ENCODE peak calls at places on chromosomes 2 and 18, in five cellular contexts. P, X, V, F and S are unnamed samples.

GRCh38 chr2:190603374-190603773 is 45.5 kb upstream of the NAB1 start:
- DNase-seq in P (no peak), X (no peak), V (no peak), F (no peak), S (no peak)

GRCh38 chr2:198518935-198519334 is 714.5 kb downstream of the PLCL1 start:
- DNase-seq in P (no peak), X (no peak), V (no peak), F (no peak), S (no peak)

GRCh38 chr18:26702023-26702422 is 153.7 kb upstream of the KCTD1 start:
- DNase-seq in X (no peak), P (no peak), V (no peak), F (no peak), S (no peak)

GRCh38 chr2:149931486-149931885 is 343.9 kb upstream of the MMADHC start:
- DNase-seq in X (no peak), V (no peak), F (no peak), P (no peak), S (no peak)

GRCh38 chr2:161983896-161984295 is 90.1 kb downstream of the DPP4 start:
- DNase-seq in X (peak; percentile 59), F (peak; percentile 65), P (no peak), V (no peak), S (no peak)

GRCh38 chr2:85994897-85995647 is 106.3 kb upstream of the ST3GAL5 start:
- DNase-seq in P (no peak), V (no peak), X (no peak), F (no peak), S (no peak)

GRCh38 chr2:178718283-178718682 is 88.9 kb downstream of the TTN start:
- DNase-seq in X (no peak), P (no peak), F (no peak), V (no peak), S (no peak)

GRCh38 chr18:75977069-75977468 is 518.0 kb downstream of the ZNF516 start:
- DNase-seq in V (no peak), F (no peak), P (no peak), X (peak; percentile 15), S (no peak)

GRCh38 chr2:236578980-236579745 is 9.5 kb downstream of the ACKR3 start:
- DNase-seq in V (no peak), F (no peak), P (no peak), X (no peak), S (no peak)

GRCh38 chr2:47295133-47295980 is 107.6 kb upstream of the MSH2 start:
- DNase-seq in V (no peak), P (no peak), F (no peak), X (no peak), S (no peak)

GRCh38 chr2:26187114-26187513 is 14.2 kb downstream of the GAREM2 start:
- DNase-seq in P (no peak), X (no peak), V (no peak), F (no peak), S (no peak)

GRCh38 chr2:215531284-215531683 is 95.4 kb upstream of the FN1 start:
- DNase-seq in X (peak; percentile 79), P (no peak), V (no peak), F (peak; percentile 89), S (peak; percentile 13)

GRCh38 chr2:232420463-232421188 is 14.0 kb downstream of the ALPG start:
- DNase-seq in V (no peak), X (no peak), F (peak; percentile 7), P (no peak), S (peak; percentile 61)

GRCh38 chr2:37379881-37380296 is 35.5 kb downstream of the QPCT start:
- DNase-seq in F (no peak), P (no peak), X (peak; percentile 55), V (no peak), S (no peak)

GRCh38 chr2:3655871-3656761 is 1.9 kb upstream of the ALLC start:
- DNase-seq in F (no peak), V (no peak), P (no peak), X (no peak), S (no peak)

GRCh38 chr2:29455202-29455885 is 340.1 kb downstream of the CLIP4 start:
- DNase-seq in V (no peak), P (no peak), F (peak; percentile 70), X (peak; percentile 32), S (no peak)

GRCh38 chr18:3392467-3392855 is 57.5 kb upstream of the TGIF1 start:
- DNase-seq in F (no peak), P (no peak), X (no peak), V (no peak), S (no peak)

GRCh38 chr2:200845669-200846325 is 18.7 kb downstream of the CLK1 start:
- DNase-seq in X (no peak), V (no peak), F (no peak), P (no peak), S (no peak)

GRCh38 chr2:152504618-152505017 is 169.6 kb downstream of the FMNL2 start:
- DNase-seq in V (no peak), X (peak; percentile 38), P (no peak), F (peak; percentile 78), S (no peak)

GRCh38 chr2:171347591-171348032 is 86.2 kb downstream of the METTL8 start:
- DNase-seq in V (peak; percentile 28), P (no peak), X (peak; percentile 59), F (peak; percentile 88), S (peak; percentile 16)

GRCh38 chr2:168541887-168542286 is 85.8 kb downstream of the CERS6 start:
- DNase-seq in X (no peak), P (no peak), F (no peak), V (no peak), S (no peak)

GRCh38 chr2:182595650-182596049 is 120.4 kb upstream of the DNAJC10 start:
- DNase-seq in P (no peak), F (no peak), X (no peak), V (no peak), S (no peak)

GRCh38 chr2:182594286-182594685 is 121.8 kb upstream of the DNAJC10 start:
- DNase-seq in V (no peak), X (peak; percentile 48), F (peak; percentile 59), P (no peak), S (no peak)

GRCh38 chr2:182591774-182592173 is 124.3 kb upstream of the DNAJC10 start:
- DNase-seq in P (no peak), V (no peak), F (no peak), X (no peak), S (no peak)

GRCh38 chr2:182592691-182593393 is 123.2 kb upstream of the DNAJC10 start:
- DNase-seq in F (no peak), P (no peak), V (peak; percentile 3), X (no peak), S (no peak)

GRCh38 chr2:182593394-182593707 is 122.7 kb upstream of the DNAJC10 start:
- DNase-seq in F (peak; percentile 71), X (peak; percentile 92), P (no peak), V (no peak), S (no peak)
- TF ChIP-seq CTCF in F (no peak), X (no peak), P (no peak), V (no peak), S (no peak)

DNA sequence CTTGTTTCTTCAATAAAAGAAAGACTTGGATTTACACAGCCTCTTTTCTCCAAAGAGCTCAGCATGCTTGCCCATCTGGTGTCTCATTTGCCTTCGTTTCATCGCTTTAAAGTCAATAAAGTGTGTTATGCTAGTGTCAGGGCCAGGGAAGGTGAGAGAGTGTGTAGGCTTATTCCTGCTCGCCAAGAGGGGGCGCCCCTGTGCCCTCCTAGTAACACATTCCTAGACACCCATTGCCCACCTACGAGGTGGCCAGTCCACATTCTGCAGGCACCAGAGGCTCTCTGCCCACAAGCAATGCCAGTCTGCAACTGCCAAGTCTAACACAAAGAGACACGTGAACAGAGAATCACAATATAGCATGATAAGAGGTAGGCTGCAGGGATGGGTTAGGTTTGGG is 39.4 kb upstream of the DAPL1 start:
- DNase-seq in V (peak; percentile 24), P (no peak), F (no peak), X (no peak), S (peak; percentile 26)
- TF ChIP-seq CTCF in V (peak; percentile 86), P (no peak), F (peak; percentile 37), X (peak; percentile 23), S (no peak)

DNA sequence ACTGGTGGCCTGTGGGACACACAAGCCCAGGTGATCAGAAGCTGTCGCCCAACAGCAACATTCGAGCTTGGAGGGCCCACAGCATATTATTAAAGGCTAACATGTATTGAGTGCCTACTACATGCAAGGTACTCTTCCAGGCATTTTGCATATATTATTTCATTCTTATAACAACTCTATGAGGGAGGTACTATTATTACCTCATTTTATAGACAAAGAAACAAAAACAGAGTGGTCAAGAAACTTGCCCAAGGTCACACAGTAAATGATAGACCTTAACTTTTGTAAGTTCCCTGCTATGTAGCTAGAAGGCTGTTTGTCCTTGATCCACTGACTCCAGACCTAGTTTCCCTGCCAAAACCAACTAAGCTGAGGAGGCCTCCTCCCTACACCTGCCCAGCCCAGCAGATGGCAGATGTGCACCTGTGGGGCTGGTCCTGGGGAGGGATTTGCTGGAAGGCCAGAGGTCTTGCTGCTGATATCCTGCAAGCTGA is 35.7 kb downstream of the KANSL3 start:
- DNase-seq in V (no peak), X (no peak), P (no peak), F (no peak), S (peak; percentile 31)
- TF ChIP-seq CTCF in V (peak; percentile 30), X (no peak), P (no peak), F (no peak), S (no peak)

GRCh38 chr18:22046473-22046872 is 122.9 kb upstream of the GATA6 start:
- DNase-seq in V (no peak), X (no peak), F (no peak), P (no peak), S (no peak)

GRCh38 chr18:22044474-22045220 is 124.7 kb upstream of the GATA6 start:
- DNase-seq in P (no peak), V (no peak), X (no peak), F (no peak), S (peak; percentile 72)

GRCh38 chr18:22043837-22044236 is 125.6 kb upstream of the GATA6 start:
- DNase-seq in P (no peak), F (no peak), X (no peak), V (no peak), S (no peak)

GRCh38 chr18:22047485-22047884 is 121.9 kb upstream of the GATA6 start:
- DNase-seq in F (no peak), V (no peak), X (no peak), P (no peak), S (no peak)

DNA sequence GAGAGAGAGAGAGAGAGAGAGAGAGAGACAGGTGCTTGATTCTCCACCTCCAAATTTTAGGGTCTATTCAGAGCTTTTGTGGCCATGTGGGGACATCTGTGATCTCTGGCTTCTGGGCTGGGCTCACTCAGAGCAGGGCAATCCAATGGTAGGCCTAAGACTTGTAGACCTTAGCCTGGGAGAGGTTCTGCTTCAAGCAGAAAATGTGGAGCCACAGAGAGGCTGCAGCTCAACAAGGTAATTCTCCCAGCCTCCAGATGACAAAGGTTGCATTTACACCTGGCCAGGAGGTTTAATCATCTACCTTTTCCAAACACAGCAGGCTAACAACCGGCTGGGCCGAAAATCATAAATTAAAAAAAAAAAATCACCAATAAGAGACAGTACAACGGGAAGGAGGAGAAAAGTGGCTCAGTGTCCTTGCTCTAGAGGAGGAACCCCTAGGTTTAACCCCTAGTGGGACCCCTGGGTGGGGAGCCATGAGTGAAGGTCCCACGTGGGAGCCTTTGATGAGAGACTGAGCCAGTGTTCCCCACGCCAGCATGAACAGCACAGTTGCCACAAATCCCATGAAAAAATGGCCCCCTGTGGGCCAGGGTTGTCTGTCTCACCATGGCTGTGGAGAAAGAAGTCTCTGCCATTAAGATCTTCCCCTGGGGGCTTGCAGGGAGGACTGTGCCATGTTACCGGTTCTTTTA is 124.0 kb upstream of the GATA6 start:
- DNase-seq in X (no peak), V (no peak), P (no peak), F (no peak), S (peak; percentile 46)
- TF ChIP-seq CTCF in X (no peak), V (no peak), P (no peak), F (no peak), S (no peak)

GRCh38 chr18:61582205-61582710 is 249.0 kb downstream of the CDH20 start:
- DNase-seq in X (no peak), P (peak; percentile 26), F (no peak), V (no peak), S (no peak)
- TF ChIP-seq CTCF in X (no peak), P (no peak), F (no peak), V (peak; percentile 5), S (peak; percentile 48)